ENCODE peak calls at places on chromosomes 11 and 22, in six cellular contexts. One of them, this sample, is unnamed.

GRCh38 chr22:46568102-46568809 is 30.8 kb upstream of the CELSR1 start:
- DNase-seq in NCI-H460: no peak
- DNase-seq in mammary epithelial cell: no peak
- DNase-seq in non-pigmented ciliary epithelial cell: no peak
- DNase-seq in AG09319: no peak
- DNase-seq in NB4: no peak
- DNase-seq in this sample: no peak

GRCh38 chr11:46315033-46315738 is 32.1 kb upstream of the DGKZ start:
- DNase-seq in NCI-H460: peak; percentile 54
- DNase-seq in mammary epithelial cell: peak; percentile 58
- DNase-seq in non-pigmented ciliary epithelial cell: no peak
- DNase-seq in AG09319: no peak
- DNase-seq in NB4: peak; percentile 78
- DNase-seq in this sample: peak; percentile 77

GRCh38 chr22:45521178-45521577 is 18.5 kb downstream of the FBLN1 start:
- DNase-seq in NCI-H460: no peak
- DNase-seq in mammary epithelial cell: no peak
- DNase-seq in non-pigmented ciliary epithelial cell: no peak
- DNase-seq in AG09319: no peak
- DNase-seq in NB4: no peak
- DNase-seq in this sample: no peak

GRCh38 chr11:72352859-72353551 is 81.3 kb downstream of the CLPB start:
- DNase-seq in NCI-H460: no peak
- DNase-seq in mammary epithelial cell: peak; percentile 10
- DNase-seq in non-pigmented ciliary epithelial cell: peak; percentile 44
- DNase-seq in AG09319: peak; percentile 63
- DNase-seq in NB4: peak; percentile 19
- DNase-seq in this sample: peak; percentile 14

GRCh38 chr11:114416441-114416928 is 16.0 kb downstream of the RBM7 start:
- DNase-seq in NCI-H460: no peak
- DNase-seq in mammary epithelial cell: peak; percentile 89
- DNase-seq in non-pigmented ciliary epithelial cell: no peak
- DNase-seq in AG09319: no peak
- DNase-seq in NB4: no peak
- DNase-seq in this sample: no peak

GRCh38 chr11:35136311-35136710 is 2.7 kb upstream of the CD44 start:
- DNase-seq in NCI-H460: no peak
- DNase-seq in mammary epithelial cell: no peak
- DNase-seq in non-pigmented ciliary epithelial cell: no peak
- DNase-seq in AG09319: no peak
- DNase-seq in NB4: no peak
- DNase-seq in this sample: no peak

GRCh38 chr22:31344369-31345330 is 1.5 kb downstream of the PATZ1 start:
- DNase-seq in NCI-H460: no peak
- DNase-seq in mammary epithelial cell: no peak
- DNase-seq in non-pigmented ciliary epithelial cell: no peak
- DNase-seq in AG09319: no peak
- DNase-seq in NB4: peak; percentile 79
- DNase-seq in this sample: peak; percentile 18

GRCh38 chr22:19679476-19680099 is 34.7 kb upstream of the SEPTIN5 start:
- DNase-seq in NCI-H460: no peak
- DNase-seq in mammary epithelial cell: no peak
- DNase-seq in non-pigmented ciliary epithelial cell: no peak
- DNase-seq in AG09319: no peak
- DNase-seq in NB4: peak; percentile 45
- DNase-seq in this sample: no peak

GRCh38 chr11:85947431-85948272 is 92.5 kb downstream of the CCDC83 start:
- DNase-seq in NCI-H460: no peak
- DNase-seq in mammary epithelial cell: peak; percentile 85
- DNase-seq in non-pigmented ciliary epithelial cell: no peak
- DNase-seq in AG09319: peak; percentile 80
- DNase-seq in NB4: peak; percentile 68
- DNase-seq in this sample: no peak

GRCh38 chr11:11427185-11427944 is 74.3 kb upstream of the CSNK2A3 start:
- DNase-seq in NCI-H460: no peak
- DNase-seq in mammary epithelial cell: no peak
- DNase-seq in non-pigmented ciliary epithelial cell: no peak
- DNase-seq in AG09319: no peak
- DNase-seq in NB4: no peak
- DNase-seq in this sample: no peak

GRCh38 chr11:32821517-32821916 is 8.2 kb upstream of the PRRG4 start:
- DNase-seq in NCI-H460: no peak
- DNase-seq in mammary epithelial cell: peak; percentile 89
- DNase-seq in non-pigmented ciliary epithelial cell: no peak
- DNase-seq in AG09319: no peak
- DNase-seq in NB4: no peak
- DNase-seq in this sample: no peak

GRCh38 chr11:11486002-11486401 is 133.0 kb upstream of the CSNK2A3 start:
- DNase-seq in NCI-H460: no peak
- DNase-seq in mammary epithelial cell: no peak
- DNase-seq in non-pigmented ciliary epithelial cell: no peak
- DNase-seq in AG09319: no peak
- DNase-seq in NB4: no peak
- DNase-seq in this sample: no peak

GRCh38 chr22:46122511-46122971 is 27.8 kb upstream of the PPARA start:
- DNase-seq in NCI-H460: peak; percentile 58
- DNase-seq in mammary epithelial cell: no peak
- DNase-seq in non-pigmented ciliary epithelial cell: no peak
- DNase-seq in AG09319: no peak
- DNase-seq in NB4: peak; percentile 74
- DNase-seq in this sample: peak; percentile 65

GRCh38 chr22:18968011-18968749 is 32.1 kb upstream of the PRODH start:
- DNase-seq in NCI-H460: no peak
- DNase-seq in mammary epithelial cell: no peak
- DNase-seq in non-pigmented ciliary epithelial cell: no peak
- DNase-seq in AG09319: no peak
- DNase-seq in NB4: peak; percentile 44
- DNase-seq in this sample: peak; percentile 51

GRCh38 chr11:21806508-21806907 is 386.4 kb upstream of the ANO5 start:
- DNase-seq in NCI-H460: no peak
- DNase-seq in mammary epithelial cell: no peak
- DNase-seq in non-pigmented ciliary epithelial cell: no peak
- DNase-seq in AG09319: no peak
- DNase-seq in NB4: no peak
- DNase-seq in this sample: no peak

GRCh38 chr22:46514592-46515207 is 22.7 kb downstream of the CELSR1 start:
- DNase-seq in NCI-H460: peak; percentile 29
- DNase-seq in mammary epithelial cell: peak; percentile 97
- DNase-seq in non-pigmented ciliary epithelial cell: no peak
- DNase-seq in AG09319: no peak
- DNase-seq in NB4: no peak
- DNase-seq in this sample: no peak

GRCh38 chr11:129699711-129700304 is 115.8 kb upstream of the TMEM45B start:
- DNase-seq in NCI-H460: no peak
- DNase-seq in mammary epithelial cell: peak; percentile 21
- DNase-seq in non-pigmented ciliary epithelial cell: no peak
- DNase-seq in AG09319: no peak
- DNase-seq in NB4: no peak
- DNase-seq in this sample: no peak